ENCODE peak calls at places on chromosome 15, in four cellular contexts. D is NCI-H1105 treated with DMSO at 0.1 percent for 48 hours, G is COR-L47, S is ecto neural progenitor cell. T is an unnamed sample.
A peak's percentile ranks its signal among the peaks of the same experiment; 100 is the strongest.

GRCh38 chr15:94293411-94294402 is 62.3 kb downstream of the MCTP2 start:
- DNase-seq in D (peak; percentile 7), G (no peak), S (no peak), T (no peak)

GRCh38 chr15:84620626-84621025 is 19.8 kb downstream of the ZSCAN2 start:
- DNase-seq in D (no peak), G (no peak), S (no peak), T (peak; percentile 4)

GRCh38 chr15:79610021-79610420 is 177.9 kb downstream of the MINAR1 start:
- DNase-seq in D (no peak), G (no peak), S (no peak), T (no peak)

GRCh38 chr15:71465109-71465508 is 345.2 kb upstream of the NR2E3 start:
- DNase-seq in D (no peak), G (no peak), S (no peak), T (no peak)

GRCh38 chr15:82159922-82160321 is 102.6 kb downstream of the EFL1 start:
- DNase-seq in D (no peak), G (no peak), S (no peak), T (no peak)

GRCh38 chr15:74045184-74045583 is 37.2 kb downstream of the GOLGA6A start:
- DNase-seq in D (no peak), G (no peak), S (no peak), T (no peak)

GRCh38 chr15:76338555-76339301 is 2.2 kb downstream of the ISL2 start:
- DNase-seq in D (no peak), G (no peak), S (no peak), T (no peak)

GRCh38 chr15:78060232-78060631 is 17.3 kb downstream of the TBC1D2B start:
- DNase-seq in D (no peak), G (no peak), S (no peak), T (peak; percentile 37)

GRCh38 chr15:70095387-70096214 is 2.1 kb downstream of the TLE3 start:
- DNase-seq in D (peak; percentile 27), G (peak; percentile 43), S (no peak), T (no peak)